ENCODE peak calls at places on chromosomes 11 and 22, in ten cellular contexts. F, T, O, R, N, E, P, I, M and U are unnamed samples.

GRCh38 chr11:8756201-8756600 is 73.6 kb downstream of the RPL27A start:
- DNase-seq in F (peak), T (no peak), O (no peak), R (no peak), N (no peak), E (no peak), P (no peak), I (no peak), M (no peak), U (no peak)

GRCh38 chr11:84398017-84398626 is 1112.0 kb upstream of the CCDC90B start:
- DNase-seq in F (no peak), T (peak), O (no peak), R (no peak), N (peak), E (peak), P (peak), I (peak), M (peak), U (no peak)

GRCh38 chr11:133020321-133020720 is 512.0 kb downstream of the OPCML start:
- DNase-seq in F (no peak), T (peak), O (no peak), R (no peak), N (no peak), E (no peak), P (no peak), I (no peak), M (no peak), U (no peak)

GRCh38 chr11:47688101-47688500 is 27.1 kb downstream of the AGBL2 start:
- DNase-seq in F (no peak), T (no peak), O (no peak), R (no peak), N (no peak), E (no peak), P (no peak), I (no peak), M (no peak), U (no peak)

GRCh38 chr11:6219359-6219758 is 14.0 kb downstream of the C11orf42 start:
- DNase-seq in F (peak), T (no peak), O (no peak), R (peak), N (peak), E (peak), P (no peak), I (no peak), M (peak), U (no peak)

GRCh38 chr22:23904855-23905254 is 10.7 kb downstream of the MIF start:
- DNase-seq in F (no peak), T (no peak), O (no peak), R (no peak), N (no peak), E (no peak), P (peak), I (peak), M (no peak), U (no peak)

GRCh38 chr22:23896523-23897186 is 2.5 kb downstream of the MIF start:
- DNase-seq in F (no peak), T (no peak), O (no peak), R (no peak), N (no peak), E (no peak), P (no peak), I (no peak), M (no peak), U (no peak)

GRCh38 chr22:47165998-47166397 is 403.5 kb downstream of the TBC1D22A start:
- DNase-seq in F (no peak), T (no peak), O (no peak), R (no peak), N (no peak), E (no peak), P (no peak), I (no peak), M (no peak), U (no peak)

GRCh38 chr11:76321820-76322524 is 59.0 kb downstream of the THAP12 start:
- DNase-seq in F (no peak), T (no peak), O (no peak), R (no peak), N (no peak), E (no peak), P (no peak), I (no peak), M (no peak), U (no peak)

GRCh38 chr11:69711824-69712801 is 8.3 kb upstream of the FGF19 start:
- DNase-seq in F (no peak), T (no peak), O (no peak), R (no peak), N (no peak), E (no peak), P (peak), I (no peak), M (no peak), U (no peak)

GRCh38 chr11:109864834-109865557 is 228.2 kb upstream of the ZC3H12C start:
- DNase-seq in F (no peak), T (no peak), O (no peak), R (peak), N (no peak), E (peak), P (peak), I (no peak), M (peak), U (no peak)

GRCh38 chr11:102345923-102346322 is 1.1 kb upstream of the BIRC2 start:
- DNase-seq in F (no peak), T (no peak), O (no peak), R (peak), N (peak), E (peak), P (peak), I (no peak), M (peak), U (no peak)

GRCh38 chr22:39900306-39901227 is at the start of gene GRAP2:
- DNase-seq in F (no peak), T (no peak), O (no peak), R (no peak), N (no peak), E (no peak), P (peak), I (peak), M (no peak), U (no peak)

GRCh38 chr11:75949023-75949672 is 134.1 kb downstream of the UVRAG start:
- DNase-seq in F (no peak), T (no peak), O (no peak), R (no peak), N (no peak), E (no peak), P (no peak), I (no peak), M (no peak), U (no peak)

GRCh38 chr11:8242480-8243280 is 21.0 kb downstream of the LMO1 start:
- DNase-seq in F (no peak), T (peak), O (no peak), R (no peak), N (no peak), E (no peak), P (no peak), I (no peak), M (no peak), U (no peak)

GRCh38 chr11:115984228-115984627 is 480.0 kb upstream of the CADM1 start:
- DNase-seq in F (no peak), T (no peak), O (no peak), R (no peak), N (no peak), E (no peak), P (peak), I (no peak), M (no peak), U (no peak)

GRCh38 chr22:44402196-44403111 is 89.7 kb upstream of the SHISAL1 start:
- DNase-seq in F (no peak), T (no peak), O (no peak), R (no peak), N (no peak), E (no peak), P (no peak), I (no peak), M (no peak), U (no peak)

GRCh38 chr11:6693342-6694228 is 10.4 kb upstream of the MRPL17 start:
- DNase-seq in F (peak), T (no peak), O (peak), R (peak), N (peak), E (peak), P (no peak), I (no peak), M (peak), U (no peak)

GRCh38 chr11:71432761-71433647 is 15.2 kb downstream of the DHCR7 start:
- DNase-seq in F (no peak), T (no peak), O (no peak), R (no peak), N (no peak), E (no peak), P (no peak), I (no peak), M (no peak), U (no peak)

GRCh38 chr11:113241190-113242051 is 73.0 kb upstream of the TTC12 start:
- DNase-seq in F (peak), T (no peak), O (no peak), R (no peak), N (no peak), E (no peak), P (no peak), I (no peak), M (no peak), U (no peak)

GRCh38 chr11:16607675-16608644 is 130.5 kb upstream of the C11orf58 start:
- DNase-seq in F (no peak), T (peak), O (no peak), R (peak), N (no peak), E (peak), P (no peak), I (no peak), M (peak), U (peak)

GRCh38 chr11:57251491-57252104 is 14.5 kb upstream of the APLNR start:
- DNase-seq in F (no peak), T (no peak), O (no peak), R (no peak), N (no peak), E (peak), P (no peak), I (no peak), M (peak), U (no peak)

GRCh38 chr22:37994049-37994448 is 9.7 kb upstream of the SOX10 start:
- DNase-seq in F (no peak), T (no peak), O (no peak), R (no peak), N (no peak), E (no peak), P (peak), I (no peak), M (no peak), U (no peak)

GRCh38 chr22:26106412-26106811 is 62.9 kb upstream of the SEZ6L start:
- DNase-seq in F (no peak), T (no peak), O (no peak), R (no peak), N (no peak), E (no peak), P (no peak), I (no peak), M (no peak), U (no peak)

GRCh38 chr11:47413908-47414684 is 5.7 kb downstream of the SLC39A13 start:
- DNase-seq in F (no peak), T (no peak), O (no peak), R (no peak), N (no peak), E (peak), P (no peak), I (no peak), M (peak), U (no peak)

GRCh38 chr11:123318623-123319022 is 111.4 kb upstream of the GRAMD1B start:
- DNase-seq in F (no peak), T (no peak), O (no peak), R (no peak), N (no peak), E (no peak), P (no peak), I (no peak), M (no peak), U (no peak)

GRCh38 chr11:111452146-111452545 is 60.0 kb downstream of the BTG4 start:
- DNase-seq in F (no peak), T (no peak), O (no peak), R (no peak), N (no peak), E (peak), P (no peak), I (no peak), M (no peak), U (no peak)

GRCh38 chr22:36816338-36816634 is 549 bp downstream of the PVALB start:
- DNase-seq in F (no peak), T (no peak), O (no peak), R (no peak), N (peak), E (no peak), P (no peak), I (no peak), M (no peak), U (no peak)

GRCh38 chr11:102279641-102280170 is 37.6 kb upstream of the BIRC3 start:
- DNase-seq in F (peak), T (no peak), O (no peak), R (no peak), N (peak), E (peak), P (peak), I (peak), M (peak), U (no peak)

GRCh38 chr11:134684576-134684975 is 272.5 kb upstream of the B3GAT1 start:
- DNase-seq in F (no peak), T (no peak), O (no peak), R (no peak), N (no peak), E (no peak), P (no peak), I (no peak), M (no peak), U (no peak)

GRCh38 chr11:95228081-95228859 is 2.7 kb downstream of the SESN3 start:
- DNase-seq in F (no peak), T (no peak), O (no peak), R (peak), N (no peak), E (peak), P (no peak), I (no peak), M (peak), U (no peak)

GRCh38 chr11:36945384-36945783 is 347.3 kb upstream of the RAG2 start:
- DNase-seq in F (no peak), T (no peak), O (no peak), R (no peak), N (peak), E (no peak), P (no peak), I (no peak), M (peak), U (no peak)

DNA sequence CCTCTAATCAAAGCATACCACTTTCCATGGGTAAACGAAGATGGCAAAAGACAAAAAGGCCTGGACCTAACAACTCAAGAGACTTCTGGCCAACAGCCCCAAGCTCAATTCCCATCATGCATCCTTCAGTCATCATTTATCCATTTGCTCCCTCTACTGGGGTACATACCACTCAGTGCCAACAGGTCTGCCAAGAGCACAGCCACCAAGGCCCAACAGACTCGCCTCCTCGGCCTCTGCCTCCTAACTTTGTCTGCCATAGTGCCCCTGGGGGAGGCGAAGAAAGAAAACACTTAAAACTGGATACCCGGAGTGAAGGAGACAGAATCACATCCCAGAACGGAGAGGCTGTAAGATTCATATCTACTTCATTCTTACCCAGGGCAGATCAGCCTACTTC is 1.1 kb downstream of the HYOU1 start:
- DNase-seq in F (no peak), T (no peak), O (no peak), R (no peak), N (peak), E (no peak), P (peak), I (peak), M (peak), U (no peak)
- TF ChIP-seq CTCF in F (peak), T (no peak), O (no peak), R (peak), N (peak), E (no peak), P (no peak), I (peak), M (peak), U (no peak)

GRCh38 chr11:72764503-72764902 is 12.3 kb upstream of the ARAP1 start:
- DNase-seq in F (no peak), T (peak), O (no peak), R (no peak), N (no peak), E (no peak), P (no peak), I (no peak), M (no peak), U (no peak)
- TF ChIP-seq CTCF in F (no peak), T (peak), O (no peak), R (peak), N (no peak), E (no peak), P (no peak), I (no peak), M (no peak), U (no peak)

GRCh38 chr11:92224394-92225205 is at the start of gene FAT3:
- DNase-seq in F (no peak), T (peak), O (no peak), R (no peak), N (peak), E (peak), P (no peak), I (no peak), M (peak), U (peak)
- TF ChIP-seq CTCF in F (no peak), T (no peak), O (no peak), R (no peak), N (no peak), E (no peak), P (no peak), I (no peak), M (no peak), U (peak)

GRCh38 chr11:31711137-31711536 is 100.0 kb downstream of the PAX6 start:
- DNase-seq in F (no peak), T (no peak), O (no peak), R (no peak), N (no peak), E (no peak), P (no peak), I (no peak), M (no peak), U (no peak)
- TF ChIP-seq CTCF in F (no peak), T (no peak), O (no peak), R (no peak), N (no peak), E (no peak), P (no peak), I (no peak), M (no peak), U (no peak)

GRCh38 chr11:65858354-65859133 is 564 bp upstream of the CFL1 start:
- DNase-seq in F (no peak), T (no peak), O (no peak), R (no peak), N (no peak), E (no peak), P (no peak), I (no peak), M (no peak), U (no peak)

GRCh38 chr11:65859812-65860277 is 388 bp upstream of the MUS81 start:
- DNase-seq in F (no peak), T (no peak), O (no peak), R (no peak), N (no peak), E (no peak), P (no peak), I (peak), M (no peak), U (no peak)

GRCh38 chr11:65857500-65858353 is at the start of gene CFL1:
- DNase-seq in F (peak), T (peak), O (peak), R (peak), N (peak), E (peak), P (peak), I (peak), M (peak), U (peak)

GRCh38 chr11:65860278-65861164 is at the start of gene MUS81:
- DNase-seq in F (peak), T (peak), O (peak), R (peak), N (peak), E (peak), P (peak), I (peak), M (peak), U (peak)

DNA sequence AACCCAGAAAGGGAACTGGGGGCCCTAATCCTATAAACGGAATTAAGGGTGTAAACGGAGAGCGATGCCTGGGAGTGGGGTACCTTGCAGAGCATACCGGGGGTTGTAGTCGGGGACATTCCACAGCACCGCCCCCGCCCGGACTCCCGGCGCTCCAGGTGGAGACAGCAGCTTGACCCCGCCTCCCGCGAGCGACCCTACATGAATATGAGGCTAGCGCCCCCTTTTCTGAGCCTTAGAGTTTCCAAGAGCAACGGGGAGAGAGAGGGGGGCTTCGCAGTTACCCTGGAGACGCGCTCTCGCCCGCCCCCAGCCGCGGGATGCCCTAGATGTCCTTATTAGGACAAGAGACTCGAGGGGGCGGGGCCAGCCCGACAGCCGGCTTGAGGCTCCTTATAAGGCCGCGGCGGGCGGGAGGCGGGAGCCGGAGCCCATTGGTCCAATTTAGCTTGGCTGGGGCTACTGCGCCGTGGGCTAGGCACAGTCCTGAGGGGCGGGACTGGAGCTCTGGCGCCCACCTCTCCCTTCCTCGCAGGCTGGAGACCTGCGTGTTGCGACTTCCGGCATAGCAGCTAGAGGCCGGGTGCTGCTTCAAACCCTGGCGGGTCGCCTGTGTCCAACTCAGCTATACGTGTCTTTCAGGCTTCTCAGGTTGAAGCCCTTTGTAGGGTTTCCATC is 960 bp upstream of the MUS81 start:
- DNase-seq in F (peak), T (peak), O (peak), R (peak), N (peak), E (peak), P (peak), I (peak), M (peak), U (peak)
- TF ChIP-seq CTCF in F (no peak), T (no peak), O (no peak), R (peak), N (no peak), E (no peak), P (no peak), I (peak), M (no peak), U (peak)

GRCh38 chr11:117178210-117179034 is at the start of gene SIDT2:
- DNase-seq in F (peak), T (peak), O (peak), R (peak), N (peak), E (peak), P (peak), I (peak), M (peak), U (peak)
- TF ChIP-seq CTCF in F (no peak), T (no peak), O (no peak), R (peak), N (no peak), E (no peak), P (no peak), I (no peak), M (no peak), U (no peak)

DNA sequence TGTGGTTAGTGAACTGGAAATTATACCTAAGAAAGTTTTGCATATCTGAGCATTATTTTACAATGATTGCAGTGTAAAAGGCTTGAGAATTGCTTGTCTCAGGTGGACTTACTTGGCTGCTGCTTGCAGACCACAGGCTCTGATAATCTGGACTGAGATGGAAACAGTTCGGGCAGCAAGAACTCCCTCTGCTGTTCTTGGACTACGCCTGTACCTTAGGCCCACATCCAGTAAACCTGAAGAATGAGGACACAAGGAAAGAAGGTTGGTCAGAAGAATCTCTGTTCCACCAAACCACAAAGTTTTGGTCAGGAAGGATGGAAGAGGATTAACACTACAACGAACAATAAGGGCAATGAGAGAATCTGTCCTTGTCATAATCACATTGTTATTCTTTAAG is 80.1 kb downstream of the C2CD3 start:
- DNase-seq in F (no peak), T (peak), O (no peak), R (no peak), N (peak), E (peak), P (peak), I (no peak), M (peak), U (no peak)
- TF ChIP-seq CTCF in F (no peak), T (peak), O (no peak), R (peak), N (peak), E (no peak), P (no peak), I (no peak), M (peak), U (no peak)

GRCh38 chr11:13834463-13834862 is 128.1 kb upstream of the SPON1 start:
- DNase-seq in F (no peak), T (peak), O (no peak), R (no peak), N (peak), E (no peak), P (no peak), I (no peak), M (no peak), U (peak)
- TF ChIP-seq CTCF in F (peak), T (peak), O (no peak), R (peak), N (no peak), E (no peak), P (peak), I (peak), M (peak), U (peak)